ENCODE peak calls at places on chromosomes 2 and 18, in four cellular contexts. E, V, O and S are unnamed samples.

GRCh38 chr2:120360307-120360855 is 14.4 kb downstream of the INHBB start:
- DNase-seq in V (no peak), O (no peak), E (no peak), S (no peak)

GRCh38 chr2:136022747-136023146 is 37.3 kb upstream of the DARS1 start:
- DNase-seq in V (no peak), O (no peak), E (no peak), S (no peak)

GRCh38 chr2:12507295-12507694 is 209.4 kb upstream of the TRIB2 start:
- DNase-seq in E (peak), O (no peak), V (peak), S (no peak)

GRCh38 chr2:119468154-119468955 is 36.7 kb downstream of the TMEM37 start:
- DNase-seq in O (no peak), E (no peak), V (peak), S (no peak)

GRCh38 chr18:8783335-8783993 is 78.1 kb downstream of the MTCL1 start:
- DNase-seq in V (no peak), O (no peak), E (no peak), S (no peak)

GRCh38 chr18:60044290-60045006 is 144.7 kb downstream of the PMAIP1 start:
- DNase-seq in E (no peak), V (no peak), O (no peak), S (no peak)

GRCh38 chr18:48787523-48788151 is 163.1 kb downstream of the SMAD7 start:
- DNase-seq in E (no peak), V (no peak), O (peak), S (no peak)

GRCh38 chr2:72934683-72935610 is 17.6 kb downstream of the EMX1 start:
- DNase-seq in V (peak), O (no peak), E (no peak), S (no peak)

GRCh38 chr18:79572093-79572780 is 107.4 kb upstream of the CTDP1 start:
- DNase-seq in V (no peak), E (no peak), O (no peak), S (peak)

GRCh38 chr18:35610089-35610488 is 28.5 kb downstream of the GALNT1 start:
- DNase-seq in O (no peak), V (no peak), E (no peak), S (no peak)

GRCh38 chr2:85468704-85469349 is 50.3 kb downstream of the SH2D6 start:
- DNase-seq in V (no peak), E (no peak), O (no peak), S (no peak)

GRCh38 chr18:8816805-8817204 is 111.4 kb downstream of the MTCL1 start:
- DNase-seq in V (no peak), E (no peak), O (no peak), S (no peak)

GRCh38 chr2:134389331-134389835 is 135.5 kb downstream of the MGAT5 start:
- DNase-seq in V (no peak), E (no peak), O (no peak), S (no peak)

GRCh38 chr2:84906108-84906899 is 848 bp downstream of the TMSB10 start:
- DNase-seq in V (peak), O (peak), E (peak), S (no peak)

GRCh38 chr2:86048383-86048701 is 57.3 kb downstream of the POLR1A start:
- DNase-seq in E (no peak), V (no peak), O (no peak), S (no peak)

GRCh38 chr2:121284424-121285076 is 452 bp downstream of the TFCP2L1 start:
- DNase-seq in O (no peak), E (no peak), V (no peak), S (no peak)

GRCh38 chr2:222506230-222506934 is 82.0 kb downstream of the SGPP2 start:
- DNase-seq in O (no peak), E (no peak), V (no peak), S (no peak)

GRCh38 chr2:176085861-176086771 is 2.4 kb upstream of the EVX2 start:
- DNase-seq in E (no peak), O (no peak), V (peak), S (peak)

GRCh38 chr18:32460046-32460785 is 10.5 kb downstream of the GAREM1 start:
- DNase-seq in O (no peak), E (no peak), V (no peak), S (no peak)

GRCh38 chr18:50857694-50858093 is 21.2 kb upstream of the ME2 start:
- DNase-seq in V (no peak), O (no peak), E (no peak), S (no peak)

GRCh38 chr2:133344864-133345263 is 223.4 kb downstream of the NCKAP5 start:
- DNase-seq in E (no peak), V (no peak), O (no peak), S (no peak)

GRCh38 chr2:104766683-104767082 is 87.2 kb upstream of the POU3F3 start:
- DNase-seq in O (no peak), V (no peak), E (no peak), S (no peak)

GRCh38 chr2:67836861-67837260 is 225.9 kb downstream of the C1D start:
- DNase-seq in E (no peak), O (no peak), V (no peak), S (no peak)

GRCh38 chr2:55063226-55063625 is 13.0 kb upstream of the RTN4 start:
- DNase-seq in E (no peak), V (no peak), O (no peak), S (no peak)

GRCh38 chr18:13261658-13262357 is 43.2 kb downstream of the LDLRAD4 start:
- DNase-seq in V (no peak), O (no peak), E (no peak), S (no peak)

GRCh38 chr2:160362018-160362417 is 131.6 kb downstream of the RBMS1 start:
- DNase-seq in V (no peak), O (no peak), E (no peak), S (no peak)

GRCh38 chr2:160362521-160362920 is 131.1 kb downstream of the RBMS1 start:
- DNase-seq in V (no peak), E (no peak), O (no peak), S (no peak)

GRCh38 chr2:160367887-160368286 is 125.7 kb downstream of the RBMS1 start:
- DNase-seq in E (no peak), V (no peak), O (no peak), S (no peak)

GRCh38 chr2:160365691-160366367 is 127.8 kb downstream of the RBMS1 start:
- DNase-seq in E (no peak), O (no peak), V (no peak), S (no peak)

GRCh38 chr2:160363961-160364733 is 129.5 kb downstream of the RBMS1 start:
- DNase-seq in E (no peak), O (no peak), V (no peak), S (no peak)
- TF ChIP-seq CTCF in E (no peak), O (no peak), V (no peak), S (no peak)

DNA sequence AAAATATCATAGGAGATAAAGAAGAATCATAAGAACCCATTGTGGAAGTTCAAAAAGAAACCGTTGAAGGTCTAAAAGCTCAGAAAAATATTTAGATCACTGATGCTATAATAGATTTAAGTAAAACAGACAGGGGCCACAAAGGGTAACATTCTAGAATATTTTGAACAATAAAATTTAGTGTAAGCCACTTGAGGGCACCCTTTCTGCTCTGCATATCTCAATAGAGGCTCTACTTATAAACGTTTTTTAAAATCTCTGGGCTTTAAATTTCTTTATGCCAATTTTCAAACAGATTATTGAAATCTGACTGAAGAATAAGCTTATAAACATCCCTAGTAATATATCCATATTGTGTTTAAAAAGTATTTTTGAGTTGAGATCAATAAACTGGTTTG is 57.6 kb upstream of the IL1RL1 start:
- DNase-seq in V (no peak), O (no peak), E (no peak), S (no peak)
- TF ChIP-seq CTCF in V (no peak), O (no peak), E (no peak), S (no peak)

GRCh38 chr2:20652141-20652540 is 1.2 kb upstream of the HS1BP3 start:
- DNase-seq in E (no peak), O (no peak), V (no peak), S (no peak)

GRCh38 chr2:20651731-20652099 is 817 bp upstream of the HS1BP3 start:
- DNase-seq in O (no peak), V (no peak), E (no peak), S (no peak)

GRCh38 chr2:20650412-20650879 is 452 bp downstream of the HS1BP3 start:
- DNase-seq in O (no peak), V (peak), E (no peak), S (no peak)

GRCh38 chr2:20649586-20650375 is 1.1 kb downstream of the HS1BP3 start:
- DNase-seq in E (no peak), O (peak), V (no peak), S (no peak)

GRCh38 chr2:20650880-20651730 is at the start of gene HS1BP3:
- DNase-seq in V (peak), O (peak), E (peak), S (peak)
- TF ChIP-seq CTCF in V (peak), O (peak), E (peak), S (peak)

GRCh38 chr2:164826293-164827243 is 15.1 kb downstream of the COBLL1 start:
- DNase-seq in V (no peak), E (no peak), O (peak), S (no peak)

GRCh38 chr2:164835302-164835701 is 6.3 kb downstream of the COBLL1 start:
- DNase-seq in E (no peak), O (no peak), V (no peak), S (no peak)

GRCh38 chr2:164836907-164837306 is 4.7 kb downstream of the COBLL1 start:
- DNase-seq in O (no peak), V (no peak), E (no peak), S (no peak)

GRCh38 chr2:164831887-164832286 is 9.7 kb downstream of the COBLL1 start:
- DNase-seq in O (no peak), V (no peak), E (no peak), S (no peak)

DNA sequence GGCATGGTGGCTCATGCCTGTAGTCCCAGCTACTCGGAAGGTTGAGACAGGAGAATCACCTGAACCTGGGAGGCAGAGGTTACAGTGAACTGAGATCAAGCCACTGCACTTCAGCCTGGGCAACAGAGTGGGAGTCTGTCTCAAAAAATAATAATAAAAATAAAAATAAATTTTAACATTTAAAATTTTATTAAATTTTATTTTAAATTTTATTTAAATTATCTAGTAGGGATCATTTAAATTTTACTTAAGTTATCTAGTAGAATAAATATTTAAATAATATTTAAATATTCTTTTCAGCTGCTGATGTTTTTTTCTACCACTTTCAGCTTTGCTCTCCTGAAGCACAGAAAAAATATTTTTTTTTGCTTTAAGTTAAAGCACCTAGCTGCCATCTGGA is 10.4 kb downstream of the COBLL1 start:
- DNase-seq in E (no peak), O (no peak), V (no peak), S (no peak)
- TF ChIP-seq CTCF in E (no peak), O (no peak), V (no peak), S (no peak)

DNA sequence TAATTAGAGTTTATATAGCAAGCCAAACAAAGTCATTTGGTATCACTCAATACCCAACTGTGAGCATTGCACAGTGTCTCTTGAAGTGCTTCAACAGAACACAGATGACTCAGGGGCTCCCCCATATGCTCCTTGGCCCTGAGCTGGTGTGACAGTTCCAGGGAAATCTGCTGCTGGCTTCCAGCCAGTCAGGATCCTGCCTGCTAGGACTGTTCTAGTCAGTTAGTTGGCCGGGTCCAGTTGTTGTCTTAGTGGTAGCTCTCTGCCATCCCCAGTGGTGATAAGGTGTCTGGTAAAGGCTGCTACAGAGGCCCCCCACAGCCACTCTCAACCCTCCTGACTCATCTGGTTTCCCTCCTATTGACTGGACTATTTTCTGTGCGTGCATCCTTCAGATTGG is 100.3 kb downstream of the IRS1 start:
- DNase-seq in O (peak), E (no peak), V (no peak), S (no peak)
- TF ChIP-seq CTCF in O (peak), E (no peak), V (no peak), S (no peak)